ENCODE peak calls at places on chromosomes 6 and 20, in ten cellular contexts. J is sciatic nerve; N is lung; G is spleen; T is foreskin fibroblast; L is tibial artery; U is HFFc6; H is fibroblast of villous mesenchyme; C is CD4-positive, alpha-beta T cell; V is AG10803. I is an unnamed sample.

GRCh38 chr6:52087498-52087999 is at the start of gene PKHD1:
- DNase-seq in J (no peak), G (no peak), T (no peak), N (peak; percentile 34), L (no peak), H (peak; percentile 7), C (no peak), U (no peak), V (peak; percentile 16), I (no peak)

GRCh38 chr6:53894086-53894485 is 99.3 kb downstream of the LRRC1 start:
- DNase-seq in V (peak; percentile 51), T (peak; percentile 18), C (no peak), U (peak; percentile 24), N (no peak), L (no peak), H (peak; percentile 13), G (no peak), J (no peak), I (no peak)

GRCh38 chr6:141307309-141307998 is 825.3 kb upstream of the GJE1 start:
- DNase-seq in G (no peak), C (no peak), N (no peak), U (no peak), J (no peak), T (no peak), H (no peak), V (no peak), L (no peak), I (no peak)

GRCh38 chr6:39093167-39093708 is 21.7 kb downstream of the SAYSD1 start:
- DNase-seq in U (no peak), V (no peak), G (no peak), C (no peak), L (no peak), H (no peak), T (no peak), N (no peak), J (no peak), I (no peak)

GRCh38 chr20:20199338-20200160 is 147.2 kb downstream of the CFAP61 start:
- DNase-seq in G (no peak), T (no peak), C (no peak), N (no peak), U (no peak), L (no peak), H (peak; percentile 13), J (no peak), V (no peak), I (no peak)

GRCh38 chr20:61500791-61501321 is 248.8 kb downstream of the CDH4 start:
- DNase-seq in G (no peak), H (no peak), T (no peak), C (no peak), U (no peak), V (peak; percentile 22), J (no peak), N (no peak), L (no peak), I (no peak)

GRCh38 chr6:140271759-140272377 is 897.4 kb upstream of the CITED2 start:
- DNase-seq in U (no peak), J (no peak), C (no peak), H (no peak), G (no peak), L (no peak), V (no peak), N (no peak), T (no peak), I (no peak)

GRCh38 chr20:13302647-13303425 is 81.8 kb downstream of the ISM1 start:
- DNase-seq in N (no peak), C (peak; percentile 26), L (no peak), G (no peak), H (peak; percentile 8), V (peak; percentile 12), J (no peak), T (peak; percentile 9), U (peak; percentile 3), I (no peak)

GRCh38 chr20:6654490-6655247 is 112.8 kb upstream of the BMP2 start:
- DNase-seq in T (peak; percentile 5), V (no peak), C (no peak), J (no peak), G (no peak), N (no peak), U (no peak), H (peak; percentile 38), L (no peak), I (no peak)

GRCh38 chr20:45934046-45934586 is 367 bp upstream of the PCIF1 start:
- DNase-seq in L (peak; percentile 87), C (no peak), U (no peak), H (peak; percentile 44), N (peak; percentile 68), G (peak; percentile 94), J (peak; percentile 89), T (no peak), V (no peak), I (no peak)

GRCh38 chr6:157527471-157527907 is 146.5 kb downstream of the ZDHHC14 start:
- DNase-seq in T (peak; percentile 15), C (no peak), U (peak; percentile 8), N (no peak), L (peak; percentile 78), G (no peak), H (peak; percentile 45), V (no peak), J (no peak), I (no peak)

I was measured in GM04504.